ENCODE peak calls at places on chromosome 21, in ten cellular contexts. One of them, this sample, is unnamed.

GRCh38 chr21:41360072-41360821 is 1.6 kb upstream of the MX2 start:
- DNase-seq in adrenal gland: no peak
- DNase-seq in IMR-90: peak; percentile 26
- DNase-seq in fibroblast of mammary gland: peak; percentile 57
- DNase-seq in retinal pigment epithelial cell: no peak
- DNase-seq in pancreas: peak; percentile 63
- DNase-seq in omental fat pad: no peak
- DNase-seq in heart left ventricle: no peak
- DNase-seq in endothelial cell: no peak
- DNase-seq in GM06990: no peak
- DNase-seq in this sample: no peak

GRCh38 chr21:16125274-16125673 is 395.5 kb downstream of the USP25 start:
- DNase-seq in adrenal gland: no peak
- DNase-seq in IMR-90: no peak
- DNase-seq in fibroblast of mammary gland: peak; percentile 78
- DNase-seq in retinal pigment epithelial cell: no peak
- DNase-seq in pancreas: no peak
- DNase-seq in omental fat pad: no peak
- DNase-seq in heart left ventricle: no peak
- DNase-seq in endothelial cell: no peak
- DNase-seq in GM06990: no peak
- DNase-seq in this sample: no peak

GRCh38 chr21:16124397-16125130 is 394.8 kb downstream of the USP25 start:
- DNase-seq in adrenal gland: peak; percentile 47
- DNase-seq in IMR-90: peak; percentile 89
- DNase-seq in fibroblast of mammary gland: peak; percentile 95
- DNase-seq in retinal pigment epithelial cell: peak; percentile 81
- DNase-seq in pancreas: no peak
- DNase-seq in omental fat pad: no peak
- DNase-seq in heart left ventricle: no peak
- DNase-seq in endothelial cell: no peak
- DNase-seq in GM06990: no peak
- DNase-seq in this sample: peak; percentile 93

GRCh38 chr21:42461881-42462877 is 33.8 kb downstream of the RSPH1 start:
- DNase-seq in adrenal gland: no peak
- DNase-seq in IMR-90: no peak
- DNase-seq in fibroblast of mammary gland: no peak
- DNase-seq in retinal pigment epithelial cell: no peak
- DNase-seq in pancreas: peak; percentile 53
- DNase-seq in omental fat pad: no peak
- DNase-seq in heart left ventricle: no peak
- DNase-seq in endothelial cell: no peak
- DNase-seq in GM06990: no peak
- DNase-seq in this sample: no peak

GRCh38 chr21:7917729-7918128 is 2603.7 kb upstream of the TPTE start:
- DNase-seq in adrenal gland: no peak
- DNase-seq in IMR-90: peak; percentile 35
- DNase-seq in fibroblast of mammary gland: no peak
- DNase-seq in retinal pigment epithelial cell: no peak
- DNase-seq in pancreas: no peak
- DNase-seq in omental fat pad: no peak
- DNase-seq in heart left ventricle: no peak
- DNase-seq in endothelial cell: no peak
- DNase-seq in GM06990: no peak
- DNase-seq in this sample: no peak

GRCh38 chr21:19992540-19992939 is 1005.7 kb upstream of the NCAM2 start:
- DNase-seq in adrenal gland: no peak
- DNase-seq in IMR-90: no peak
- DNase-seq in fibroblast of mammary gland: no peak
- DNase-seq in retinal pigment epithelial cell: no peak
- DNase-seq in pancreas: no peak
- DNase-seq in omental fat pad: no peak
- DNase-seq in heart left ventricle: no peak
- DNase-seq in endothelial cell: no peak
- DNase-seq in GM06990: no peak
- DNase-seq in this sample: no peak

GRCh38 chr21:35861656-35862055 is 198.7 kb downstream of the SETD4 start:
- DNase-seq in adrenal gland: no peak
- DNase-seq in IMR-90: peak; percentile 13
- DNase-seq in fibroblast of mammary gland: peak; percentile 75
- DNase-seq in retinal pigment epithelial cell: no peak
- DNase-seq in pancreas: no peak
- DNase-seq in omental fat pad: no peak
- DNase-seq in heart left ventricle: no peak
- DNase-seq in endothelial cell: no peak
- DNase-seq in GM06990: no peak
- DNase-seq in this sample: no peak

GRCh38 chr21:16571594-16571993 is 841.8 kb downstream of the USP25 start:
- DNase-seq in adrenal gland: no peak
- DNase-seq in IMR-90: no peak
- DNase-seq in fibroblast of mammary gland: peak; percentile 35
- DNase-seq in retinal pigment epithelial cell: no peak
- DNase-seq in pancreas: no peak
- DNase-seq in omental fat pad: no peak
- DNase-seq in heart left ventricle: no peak
- DNase-seq in endothelial cell: no peak
- DNase-seq in GM06990: no peak
- DNase-seq in this sample: peak; percentile 42

GRCh38 chr21:42621166-42621827 is 32.1 kb upstream of the PDE9A start:
- DNase-seq in adrenal gland: no peak
- DNase-seq in IMR-90: no peak
- DNase-seq in fibroblast of mammary gland: peak; percentile 49
- DNase-seq in retinal pigment epithelial cell: no peak
- DNase-seq in pancreas: no peak
- DNase-seq in omental fat pad: no peak
- DNase-seq in heart left ventricle: no peak
- DNase-seq in endothelial cell: no peak
- DNase-seq in GM06990: no peak
- DNase-seq in this sample: no peak

DNA sequence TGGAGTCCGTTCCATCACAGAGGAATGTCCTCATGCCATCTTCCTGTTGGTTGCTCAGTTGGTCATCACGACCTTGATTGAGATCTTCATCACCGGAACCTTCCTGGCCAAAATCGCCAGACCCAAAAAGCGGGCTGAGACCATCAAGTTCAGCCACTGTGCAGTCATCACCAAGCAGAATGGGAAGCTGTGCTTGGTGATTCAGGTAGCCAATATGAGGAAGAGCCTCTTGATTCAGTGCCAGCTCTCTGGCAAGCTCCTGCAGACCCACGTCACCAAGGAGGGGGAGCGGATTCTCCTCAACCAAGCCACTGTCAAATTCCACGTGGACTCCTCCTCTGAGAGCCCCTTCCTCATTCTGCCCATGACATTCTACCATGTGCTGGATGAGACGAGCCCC is 42.9 kb downstream of the KCNJ15 start:
- DNase-seq in adrenal gland: no peak
- DNase-seq in IMR-90: no peak
- DNase-seq in fibroblast of mammary gland: no peak
- DNase-seq in retinal pigment epithelial cell: no peak
- DNase-seq in pancreas: no peak
- DNase-seq in omental fat pad: no peak
- DNase-seq in heart left ventricle: no peak
- DNase-seq in endothelial cell: no peak
- DNase-seq in GM06990: no peak
- DNase-seq in this sample: no peak
- TF ChIP-seq CTCF in adrenal gland: no peak
- TF ChIP-seq CTCF in IMR-90: no peak
- TF ChIP-seq CTCF in fibroblast of mammary gland: no peak
- TF ChIP-seq CTCF in retinal pigment epithelial cell: no peak
- TF ChIP-seq CTCF in pancreas: no peak
- TF ChIP-seq CTCF in omental fat pad: no peak
- TF ChIP-seq CTCF in heart left ventricle: no peak
- TF ChIP-seq CTCF in endothelial cell: no peak
- TF ChIP-seq CTCF in GM06990: no peak
- TF ChIP-seq CTCF in this sample: no peak

DNA sequence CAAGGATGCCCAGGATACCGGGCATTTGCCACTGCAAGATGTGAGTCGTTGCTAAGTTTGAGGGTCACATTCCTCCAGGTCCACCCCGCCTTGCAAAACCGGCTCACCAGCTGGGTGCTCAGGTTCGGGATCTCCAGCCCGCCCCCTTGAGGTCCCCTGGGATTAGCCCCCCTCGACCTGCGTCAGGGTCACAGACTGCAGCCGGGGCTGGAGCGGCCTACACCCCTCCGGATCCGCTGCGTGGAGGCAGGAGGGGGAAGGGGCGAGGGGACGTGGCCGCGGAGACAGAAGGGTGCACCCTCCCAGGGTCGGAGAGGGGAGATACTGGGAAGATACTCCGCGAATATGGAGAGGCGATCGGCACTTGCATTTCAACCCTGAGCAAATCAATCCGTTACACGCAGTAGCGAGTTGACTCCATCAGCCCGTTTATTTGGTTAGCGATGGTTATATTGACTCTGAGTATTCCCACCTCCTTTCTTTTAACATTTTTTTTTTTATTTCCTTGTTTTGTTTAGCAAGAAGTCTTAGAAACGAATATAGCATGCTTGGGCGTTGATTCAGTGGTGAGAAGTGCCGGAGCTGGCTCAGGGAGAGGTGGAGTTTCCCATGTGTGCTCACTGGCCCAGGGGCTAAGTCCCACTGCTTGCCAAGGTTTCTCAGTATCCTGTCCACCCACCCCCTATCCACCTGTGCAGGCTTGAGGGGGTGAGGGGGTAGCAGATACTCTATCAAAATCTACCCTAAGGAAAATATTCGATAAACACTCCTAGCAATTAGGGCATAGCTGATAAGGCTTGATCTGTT is 983 bp downstream of the IFNAR2 start:
- DNase-seq in adrenal gland: peak; percentile 33
- DNase-seq in IMR-90: peak; percentile 75
- DNase-seq in fibroblast of mammary gland: peak; percentile 54
- DNase-seq in retinal pigment epithelial cell: no peak
- DNase-seq in pancreas: peak; percentile 52
- DNase-seq in omental fat pad: no peak
- DNase-seq in heart left ventricle: peak; percentile 72
- DNase-seq in endothelial cell: peak; percentile 48
- DNase-seq in GM06990: peak; percentile 81
- DNase-seq in this sample: peak; percentile 54
- TF ChIP-seq CTCF in adrenal gland: no peak
- TF ChIP-seq CTCF in IMR-90: peak; percentile 7
- TF ChIP-seq CTCF in fibroblast of mammary gland: no peak
- TF ChIP-seq CTCF in retinal pigment epithelial cell: peak; percentile 36
- TF ChIP-seq CTCF in pancreas: no peak
- TF ChIP-seq CTCF in omental fat pad: no peak
- TF ChIP-seq CTCF in heart left ventricle: peak; percentile 9
- TF ChIP-seq CTCF in endothelial cell: no peak
- TF ChIP-seq CTCF in GM06990: peak; percentile 44
- TF ChIP-seq CTCF in this sample: no peak

DNA sequence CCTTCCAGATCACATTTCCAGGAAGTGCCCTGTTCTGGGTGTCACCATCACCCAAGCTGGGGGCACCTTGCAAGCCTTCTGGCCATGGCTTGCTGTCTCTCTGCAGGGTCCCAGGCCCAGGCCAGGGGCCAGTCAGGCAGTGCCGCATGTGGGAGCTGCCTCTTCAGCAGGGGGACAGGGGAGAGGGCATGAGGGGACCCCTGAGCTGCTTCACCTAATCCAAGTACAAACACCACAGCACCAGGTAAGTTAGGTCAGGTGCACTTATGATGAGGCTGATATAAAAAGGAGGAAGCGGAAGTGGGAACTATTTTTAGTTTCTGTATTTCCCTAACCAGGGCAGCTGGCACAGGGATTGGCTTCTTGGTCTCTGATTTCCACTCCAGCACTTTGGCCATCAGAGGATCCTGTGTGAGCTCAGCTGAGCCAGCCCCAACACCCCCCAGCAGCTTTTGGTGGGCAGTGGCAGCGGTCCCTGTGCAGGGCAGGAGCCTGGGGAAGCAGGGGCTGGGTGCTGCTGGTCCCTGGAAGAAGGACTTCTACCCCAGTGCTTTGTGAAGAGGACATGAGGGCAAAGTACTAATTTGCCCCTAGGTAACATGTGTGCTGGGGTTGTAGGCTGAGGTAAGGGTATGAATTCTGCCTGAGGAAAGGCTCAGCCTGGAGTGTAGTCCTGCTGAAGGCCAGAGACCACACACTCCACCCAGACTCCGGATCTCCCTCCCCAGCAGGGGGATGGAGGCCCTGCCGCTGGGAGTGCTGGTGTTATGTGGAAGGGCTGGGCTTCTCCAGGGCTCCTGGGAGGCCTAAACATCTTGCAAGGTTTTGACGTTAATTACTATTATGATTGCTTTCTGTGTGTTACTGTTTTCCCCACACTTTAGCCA is 3.3 kb upstream of the PCBP3 start:
- DNase-seq in adrenal gland: no peak
- DNase-seq in IMR-90: no peak
- DNase-seq in fibroblast of mammary gland: no peak
- DNase-seq in retinal pigment epithelial cell: no peak
- DNase-seq in pancreas: no peak
- DNase-seq in omental fat pad: no peak
- DNase-seq in heart left ventricle: no peak
- DNase-seq in endothelial cell: no peak
- DNase-seq in GM06990: no peak
- DNase-seq in this sample: no peak
- TF ChIP-seq CTCF in adrenal gland: no peak
- TF ChIP-seq CTCF in IMR-90: no peak
- TF ChIP-seq CTCF in fibroblast of mammary gland: no peak
- TF ChIP-seq CTCF in retinal pigment epithelial cell: no peak
- TF ChIP-seq CTCF in pancreas: no peak
- TF ChIP-seq CTCF in omental fat pad: no peak
- TF ChIP-seq CTCF in heart left ventricle: no peak
- TF ChIP-seq CTCF in endothelial cell: no peak
- TF ChIP-seq CTCF in GM06990: no peak
- TF ChIP-seq CTCF in this sample: no peak

GRCh38 chr21:29501451-29501850 is 202.7 kb downstream of the BACH1 start:
- DNase-seq in adrenal gland: no peak
- DNase-seq in IMR-90: peak; percentile 88
- DNase-seq in fibroblast of mammary gland: peak; percentile 72
- DNase-seq in retinal pigment epithelial cell: no peak
- DNase-seq in pancreas: no peak
- DNase-seq in omental fat pad: no peak
- DNase-seq in heart left ventricle: no peak
- DNase-seq in endothelial cell: no peak
- DNase-seq in GM06990: no peak
- DNase-seq in this sample: no peak

GRCh38 chr21:29504751-29505321 is 206.1 kb downstream of the BACH1 start:
- DNase-seq in adrenal gland: no peak
- DNase-seq in IMR-90: peak; percentile 72
- DNase-seq in fibroblast of mammary gland: peak; percentile 14
- DNase-seq in retinal pigment epithelial cell: no peak
- DNase-seq in pancreas: no peak
- DNase-seq in omental fat pad: no peak
- DNase-seq in heart left ventricle: no peak
- DNase-seq in endothelial cell: no peak
- DNase-seq in GM06990: no peak
- DNase-seq in this sample: peak; percentile 25

GRCh38 chr21:29499229-29499628 is 200.5 kb downstream of the BACH1 start:
- DNase-seq in adrenal gland: no peak
- DNase-seq in IMR-90: no peak
- DNase-seq in fibroblast of mammary gland: no peak
- DNase-seq in retinal pigment epithelial cell: no peak
- DNase-seq in pancreas: no peak
- DNase-seq in omental fat pad: no peak
- DNase-seq in heart left ventricle: no peak
- DNase-seq in endothelial cell: no peak
- DNase-seq in GM06990: no peak
- DNase-seq in this sample: no peak

GRCh38 chr21:29496337-29496736 is 197.6 kb downstream of the BACH1 start:
- DNase-seq in adrenal gland: no peak
- DNase-seq in IMR-90: no peak
- DNase-seq in fibroblast of mammary gland: no peak
- DNase-seq in retinal pigment epithelial cell: no peak
- DNase-seq in pancreas: no peak
- DNase-seq in omental fat pad: no peak
- DNase-seq in heart left ventricle: no peak
- DNase-seq in endothelial cell: no peak
- DNase-seq in GM06990: no peak
- DNase-seq in this sample: no peak

GRCh38 chr21:29499734-29500343 is 201.1 kb downstream of the BACH1 start:
- DNase-seq in adrenal gland: peak; percentile 2
- DNase-seq in IMR-90: no peak
- DNase-seq in fibroblast of mammary gland: peak; percentile 55
- DNase-seq in retinal pigment epithelial cell: no peak
- DNase-seq in pancreas: no peak
- DNase-seq in omental fat pad: no peak
- DNase-seq in heart left ventricle: no peak
- DNase-seq in endothelial cell: peak; percentile 10
- DNase-seq in GM06990: no peak
- DNase-seq in this sample: peak; percentile 52
- TF ChIP-seq CTCF in adrenal gland: no peak
- TF ChIP-seq CTCF in IMR-90: peak; percentile 59
- TF ChIP-seq CTCF in fibroblast of mammary gland: peak; percentile 67
- TF ChIP-seq CTCF in retinal pigment epithelial cell: peak; percentile 59
- TF ChIP-seq CTCF in pancreas: no peak
- TF ChIP-seq CTCF in omental fat pad: no peak
- TF ChIP-seq CTCF in heart left ventricle: peak; percentile 31
- TF ChIP-seq CTCF in endothelial cell: peak; percentile 68
- TF ChIP-seq CTCF in GM06990: peak; percentile 55
- TF ChIP-seq CTCF in this sample: peak; percentile 48

This sample was measured in MCF 10A.